ENCODE peak calls at places on chromosomes 7 and 10, in six cellular contexts. J, X, K, Y, R and H are unnamed samples. For H3K27me3, the result is how much of the 10 kb centered on the place peaks cover.

GRCh38 chr7:42082144-42082543 is 154.9 kb downstream of the GLI3 start:
- DNase-seq in J (peak), X (no peak), K (no peak), Y (no peak), R (no peak), H (peak)

GRCh38 chr10:123241391-123242141 is 87.4 kb downstream of the BUB3 start:
- DNase-seq in J (no peak), X (no peak), K (peak), Y (no peak), R (no peak), H (no peak)

GRCh38 chr7:130369110-130369711 is 11.1 kb upstream of the CPA1 start:
- DNase-seq in J (peak), X (no peak), K (no peak), Y (peak), R (no peak), H (no peak)

GRCh38 chr7:103989785-103990775 is 622 bp upstream of the RELN start:
- DNase-seq in J (peak), X (no peak), K (no peak), Y (no peak), R (peak), H (peak)

GRCh38 chr7:132072165-132072564 is 504.1 kb downstream of the PLXNA4 start:
- DNase-seq in J (no peak), X (no peak), K (no peak), Y (no peak), R (no peak), H (no peak)

GRCh38 chr7:128402346-128402745 is 7.4 kb downstream of the IMPDH1 start:
- DNase-seq in J (no peak), X (no peak), K (no peak), Y (no peak), R (no peak), H (no peak)

GRCh38 chr10:7501157-7501556 is 90.3 kb upstream of the SFMBT2 start:
- DNase-seq in J (no peak), X (no peak), K (no peak), Y (no peak), R (no peak), H (no peak)

GRCh38 chr10:97883092-97883485 is 33.4 kb downstream of the GOLGA7B start:
- DNase-seq in J (no peak), X (no peak), K (no peak), Y (no peak), R (no peak), H (no peak)

GRCh38 chr7:82443044-82443800 is at the start of gene CACNA2D1:
- DNase-seq in J (no peak), X (no peak), K (no peak), Y (peak), R (peak), H (no peak)

GRCh38 chr10:43888551-43888950 is 239.9 kb upstream of the ZNF32 start:
- DNase-seq in J (peak), X (no peak), K (no peak), Y (no peak), R (no peak), H (no peak)

GRCh38 chr10:103441206-103441605 is 11.0 kb downstream of the CALHM2 start:
- DNase-seq in J (peak), X (no peak), K (no peak), Y (no peak), R (no peak), H (no peak)

GRCh38 chr10:11869743-11870460 is 46.7 kb downstream of the PROSER2 start:
- DNase-seq in J (no peak), X (no peak), K (no peak), Y (no peak), R (peak), H (no peak)

GRCh38 chr10:92572362-92573090 is 1.4 kb downstream of the IDE start:
- DNase-seq in J (no peak), X (no peak), K (no peak), Y (no peak), R (no peak), H (no peak)

GRCh38 chr7:151057737-151057988 is at the start of gene CDK5:
- DNase-seq in J (no peak), X (no peak), K (no peak), Y (no peak), R (no peak), H (no peak)

GRCh38 chr10:73850863-73851461 is 23.4 kb downstream of the CAMK2G start:
- DNase-seq in J (peak), X (no peak), K (no peak), Y (peak), R (peak), H (no peak)

GRCh38 chr7:36984710-36985308 is 260.5 kb upstream of the AOAH start:
- DNase-seq in J (no peak), X (no peak), K (no peak), Y (no peak), R (no peak), H (no peak)

GRCh38 chr10:69656719-69657269 is 26.7 kb downstream of the FAM241B start:
- DNase-seq in J (no peak), X (no peak), K (no peak), Y (no peak), R (no peak), H (no peak)

GRCh38 chr10:4725917-4726606 is 99.9 kb upstream of the AKR1E2 start:
- DNase-seq in J (no peak), X (no peak), K (no peak), Y (no peak), R (no peak), H (peak)

GRCh38 chr10:12909182-12909835 is 92.2 kb downstream of the CCDC3 start:
- DNase-seq in J (no peak), X (no peak), K (no peak), Y (no peak), R (no peak), H (no peak)

GRCh38 chr7:24812313-24812945 is 55.2 kb upstream of the GSDME start:
- DNase-seq in J (no peak), X (no peak), K (peak), Y (peak), R (peak), H (no peak)

GRCh38 chr7:104979167-104979841 is 34.7 kb upstream of the KMT2E start:
- DNase-seq in J (peak), X (no peak), K (no peak), Y (peak), R (peak), H (no peak)

GRCh38 chr10:77925795-77926565 is 575 bp downstream of the DLG5 start:
- DNase-seq in J (no peak), X (no peak), K (peak), Y (peak), R (peak), H (no peak)

GRCh38 chr7:136062625-136063336 is 85.6 kb upstream of the MTPN start:
- DNase-seq in J (no peak), X (no peak), K (no peak), Y (no peak), R (no peak), H (no peak)

GRCh38 chr7:16648551-16648950 is 2.6 kb downstream of the BZW2 start:
- DNase-seq in J (no peak), X (no peak), K (no peak), Y (no peak), R (peak), H (no peak)

GRCh38 chr7:137816696-137817320 is 30.0 kb downstream of the DGKI start:
- DNase-seq in J (no peak), X (no peak), K (no peak), Y (no peak), R (peak), H (no peak)

GRCh38 chr10:44878704-44879530 is 32.2 kb upstream of the TMEM72 start:
- DNase-seq in J (peak), X (no peak), K (peak), Y (peak), R (peak), H (peak)

GRCh38 chr7:114416089-114416990 is 1.7 kb downstream of the FOXP2 start:
- DNase-seq in J (no peak), X (no peak), K (no peak), Y (no peak), R (no peak), H (no peak)

GRCh38 chr10:48568546-48568945 is 36.3 kb downstream of the ARHGAP22 start:
- DNase-seq in J (no peak), X (no peak), K (no peak), Y (no peak), R (no peak), H (no peak)

GRCh38 chr10:77578583-77579227 is 58.9 kb downstream of the KCNMA1 start:
- DNase-seq in J (peak), X (no peak), K (no peak), Y (no peak), R (no peak), H (peak)

GRCh38 chr7:3043544-3044395 is at the start of gene CARD11:
- DNase-seq in J (no peak), X (no peak), K (peak), Y (no peak), R (peak), H (no peak)

GRCh38 chr10:30422981-30423654 is 10.9 kb upstream of the MAP3K8 start:
- DNase-seq in J (peak), X (no peak), K (peak), Y (no peak), R (peak), H (peak)

GRCh38 chr7:85103962-85104361 is 82.9 kb downstream of the SEMA3D start:
- DNase-seq in J (no peak), X (no peak), K (no peak), Y (no peak), R (no peak), H (no peak)

GRCh38 chr10:91883549-91884542 is 25.4 kb downstream of the FGFBP3 start:
- DNase-seq in J (peak), X (no peak), K (peak), Y (peak), R (peak), H (peak)

GRCh38 chr10:124448696-124449169 is 1.1 kb downstream of the NKX1-2 start:
- DNase-seq in J (no peak), X (no peak), K (no peak), Y (no peak), R (peak), H (no peak)
- TF ChIP-seq CTCF in J (peak), X (no peak), K (no peak), Y (no peak), R (peak), H (no peak)

GRCh38 chr7:124031406-124031805 is 1.5 kb downstream of the TMEM229A start:
- DNase-seq in J (no peak), X (no peak), K (no peak), Y (no peak), R (no peak), H (no peak)

GRCh38 chr7:124033093-124033806 is 383 bp upstream of the TMEM229A start:
- DNase-seq in J (no peak), X (no peak), K (peak), Y (peak), R (peak), H (no peak)

GRCh38 chr7:124032369-124033092 is at the start of gene TMEM229A:
- DNase-seq in J (peak), X (no peak), K (peak), Y (peak), R (peak), H (peak)

GRCh38 chr7:124030964-124031363 is 1.9 kb downstream of the TMEM229A start:
- DNase-seq in J (no peak), X (no peak), K (no peak), Y (no peak), R (no peak), H (no peak)

GRCh38 chr7:124031919-124032318 is 948 bp downstream of the TMEM229A start:
- DNase-seq in J (no peak), X (no peak), K (no peak), Y (no peak), R (no peak), H (no peak)
- H3K27me3 ChIP-seq in J (under half), X (under half), K (under half), Y (under half), R (under half), H (under half)

GRCh38 chr7:20121404-20121803 is 95.8 kb downstream of the MACC1 start:
- DNase-seq in J (no peak), X (no peak), K (no peak), Y (no peak), R (no peak), H (no peak)
- H3K4me3 ChIP-seq in J (no peak), X (no peak), K (no peak), Y (no peak), R (peak), H (no peak)

GRCh38 chr10:35423505-35424306 is 87.4 kb downstream of the CCNY start:
- DNase-seq in J (peak), X (no peak), K (no peak), Y (no peak), R (no peak), H (no peak)
- TF ChIP-seq CTCF in J (peak), X (no peak), K (no peak), Y (no peak), R (no peak), H (no peak)

GRCh38 chr10:22693371-22693784 is 21.0 kb downstream of the PIP4K2A start:
- DNase-seq in J (peak), X (no peak), K (no peak), Y (no peak), R (no peak), H (no peak)
- H3K27me3 ChIP-seq in J (under half), X (under half), K (under half), Y (under half), R (under half), H (under half)